ENCODE peak calls at places on chromosome X, in seven cellular contexts. V is NCI-H2081 treated with DMSO at 0.1 percent for 48 hours, P is thoracic aorta, I is type B pancreatic cell, A is sigmoid colon, T is fibroblast of the conjunctiva, J is PC-3. M is an unnamed sample.

GRCh38 chrX:147978931-147979330 is 2.2 kb upstream of the FMR1NB start:
- DNase-seq in V (no peak), T (no peak), J (peak; percentile 21), A (no peak), I (no peak), P (no peak), M (no peak)

GRCh38 chrX:68599256-68600152 is 48.0 kb upstream of the STARD8 start:
- DNase-seq in A (no peak), I (no peak), P (no peak), V (no peak), T (no peak), J (peak; percentile 20), M (peak; percentile 2)

GRCh38 chrX:155027509-155028066 is 944 bp downstream of the FUNDC2 start:
- DNase-seq in V (no peak), I (no peak), A (peak; percentile 67), T (peak; percentile 62), J (peak; percentile 38), P (no peak), M (peak; percentile 76)

GRCh38 chrX:1481636-1482529 is 29.2 kb upstream of the ASMTL start:
- DNase-seq in P (no peak), A (peak; percentile 78), J (peak; percentile 57), I (peak; percentile 65), V (no peak), T (peak; percentile 82), M (peak; percentile 89)

GRCh38 chrX:10892605-10893225 is 218.4 kb upstream of the HCCS start:
- DNase-seq in P (no peak), T (no peak), I (no peak), V (no peak), J (no peak), A (no peak), M (peak; percentile 81)

GRCh38 chrX:80511969-80512760 is 91.9 kb downstream of the TENT5D start:
- DNase-seq in P (no peak), V (no peak), T (no peak), A (no peak), J (peak; percentile 25), I (no peak), M (no peak)

GRCh38 chrX:35040871-35041270 is 98.3 kb downstream of the FAM47B start:
- DNase-seq in A (no peak), T (no peak), V (no peak), P (no peak), I (no peak), J (no peak), M (peak; percentile 4)

GRCh38 chrX:68234171-68234910 is 199.0 kb downstream of the OPHN1 start:
- DNase-seq in A (no peak), T (no peak), J (no peak), I (no peak), P (no peak), V (no peak), M (no peak)

GRCh38 chrX:20063716-20064351 is 52.9 kb downstream of the MAP7D2 start:
- DNase-seq in I (no peak), T (no peak), P (no peak), V (no peak), A (no peak), J (no peak), M (no peak)

M was measured in AG10803.